ENCODE peak calls at places on chromosomes 4 and X, in seven cellular contexts. U is cardiac muscle cell, T is gastrocnemius medialis, R is Panc1, K is vagina, G is tibial artery, S is stomach. M is an unnamed sample.

GRCh38 chrX:121746105-121746504 is 698.7 kb downstream of the GLUD2 start:
- DNase-seq in U (no peak), T (no peak), R (no peak), K (no peak), G (no peak), S (no peak), M (no peak)

GRCh38 chr4:125317526-125317880 is 2.7 kb downstream of the FAT4 start:
- DNase-seq in U (peak; percentile 62), T (peak; percentile 14), R (no peak), K (no peak), G (peak; percentile 48), S (no peak), M (peak; percentile 41)

GRCh38 chr4:20341121-20341758 is 89.5 kb downstream of the SLIT2 start:
- DNase-seq in U (no peak), T (no peak), R (no peak), K (no peak), G (no peak), S (no peak), M (no peak)

GRCh38 chrX:1554469-1555210 is 17.7 kb upstream of the P2RY8 start:
- DNase-seq in U (no peak), T (no peak), R (no peak), K (peak; percentile 67), G (no peak), S (peak; percentile 25), M (no peak)

GRCh38 chrX:97609938-97610337 is 726.2 kb downstream of the RPA4 start:
- DNase-seq in U (no peak), T (no peak), R (no peak), K (no peak), G (no peak), S (no peak), M (no peak)

GRCh38 chr4:7649741-7650531 is 215.2 kb upstream of the PSAPL1 start:
- DNase-seq in U (peak; percentile 65), T (peak; percentile 22), R (no peak), K (no peak), G (no peak), S (no peak), M (peak; percentile 59)

GRCh38 chr4:1227817-1228216 is 21.1 kb downstream of the CTBP1 start:
- DNase-seq in U (no peak), T (no peak), R (no peak), K (no peak), G (no peak), S (no peak), M (no peak)

GRCh38 chr4:121551271-121551670 is 145.5 kb downstream of the ANXA5 start:
- DNase-seq in U (no peak), T (no peak), R (no peak), K (no peak), G (no peak), S (no peak), M (no peak)

GRCh38 chrX:103063918-103064434 is at the start of gene BEX1:
- DNase-seq in U (peak; percentile 87), T (no peak), R (no peak), K (no peak), G (no peak), S (peak; percentile 37), M (no peak)

GRCh38 chr4:92304073-92304472 is 307 bp downstream of the GRID2 start:
- DNase-seq in U (no peak), T (no peak), R (no peak), K (no peak), G (no peak), S (no peak), M (no peak)

GRCh38 chrX:131741103-131741581 is 197.3 kb downstream of the OR13H1 start:
- DNase-seq in U (no peak), T (no peak), R (no peak), K (no peak), G (no peak), S (peak; percentile 89), M (no peak)

DNA sequence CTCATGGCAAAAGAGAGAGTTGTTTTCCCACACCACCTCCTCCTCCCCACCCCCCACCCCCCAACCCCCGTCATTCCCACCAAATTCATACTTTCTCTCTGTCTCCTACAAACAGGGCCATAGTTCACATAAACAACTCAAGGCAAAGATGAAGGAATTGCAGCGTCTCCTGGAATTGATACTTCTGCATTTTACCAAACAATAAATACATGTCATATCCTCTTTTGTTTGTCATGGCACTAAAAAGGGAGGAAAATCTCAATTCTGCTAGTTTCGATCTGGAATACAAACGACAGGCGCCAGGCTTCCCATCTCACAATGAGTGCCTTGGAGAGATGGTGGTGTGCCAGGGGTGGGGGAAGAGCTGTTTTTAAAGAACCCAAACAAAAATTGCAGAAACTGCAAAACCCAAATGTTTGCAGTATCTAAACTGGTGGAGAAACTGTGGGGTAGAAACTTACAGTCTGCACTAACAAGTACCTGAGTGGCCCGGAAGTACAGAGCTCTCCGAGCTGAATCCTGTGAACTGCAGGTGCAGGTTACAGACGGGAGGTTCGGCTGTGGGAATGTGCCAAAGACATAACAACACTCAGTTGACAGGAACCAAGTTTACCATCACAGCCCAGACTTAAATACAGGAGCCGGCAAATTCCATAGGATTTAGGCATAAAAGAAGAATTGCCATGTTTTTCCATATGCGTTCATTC is 53.0 kb upstream of the KLF3 start:
- DNase-seq in U (no peak), T (no peak), R (no peak), K (no peak), G (no peak), S (peak; percentile 53), M (no peak)
- H3K4me3 ChIP-seq in U (no peak overlapping the region), T (no peak overlapping the region), R (no peak overlapping the region), K (no peak overlapping the region), G (no peak overlapping the region), S (no peak overlapping the region), M (no peak overlapping the region)

GRCh38 chrX:75132672-75133071 is 23.4 kb downstream of the ABCB7 start:
- DNase-seq in U (no peak), T (no peak), R (no peak), K (no peak), G (no peak), S (no peak), M (no peak)

DNA sequence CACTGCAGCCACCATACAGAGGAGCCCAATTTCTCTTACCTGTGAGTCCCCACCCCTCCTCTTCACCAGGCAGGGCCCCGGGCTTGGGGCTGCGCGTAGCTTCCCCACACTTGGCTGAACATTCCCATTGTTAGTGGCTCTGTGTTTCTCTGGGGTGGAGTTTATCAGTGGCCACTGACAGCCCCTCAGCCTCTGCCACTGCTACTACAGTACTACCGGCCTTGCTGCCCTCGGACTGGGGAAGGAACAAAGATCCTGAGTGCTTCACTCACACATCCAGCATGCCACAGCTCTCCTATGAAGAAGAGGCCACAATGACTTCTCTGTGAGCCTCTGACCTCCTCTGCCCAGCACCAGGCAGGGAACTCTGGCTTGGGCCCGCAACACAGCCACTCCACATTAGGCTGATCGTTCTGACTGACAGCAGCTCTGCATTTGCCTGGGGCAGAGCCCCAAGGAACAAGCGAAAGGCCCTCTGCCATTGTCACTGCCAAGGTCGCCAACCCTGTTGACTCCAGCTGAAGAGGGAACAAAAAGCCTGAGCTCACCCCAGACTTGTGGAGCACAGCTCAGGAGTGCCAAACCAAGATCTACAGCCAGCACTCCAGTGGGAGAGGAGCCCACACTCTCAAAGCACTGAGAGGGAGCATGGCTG is 24.0 kb downstream of the ABCB7 start:
- DNase-seq in U (no peak), T (peak; percentile 8), R (no peak), K (no peak), G (no peak), S (no peak), M (no peak)
- H3K9me3 ChIP-seq in U (no peaks in the 10 kb centered on the region), T (peaks cover 6% of the 10 kb centered on the region), R (peaks cover 3% of the 10 kb centered on the region), K (no peaks in the 10 kb centered on the region), G (no peaks in the 10 kb centered on the region), S (no peaks in the 10 kb centered on the region), M (no peaks in the 10 kb centered on the region)

DNA sequence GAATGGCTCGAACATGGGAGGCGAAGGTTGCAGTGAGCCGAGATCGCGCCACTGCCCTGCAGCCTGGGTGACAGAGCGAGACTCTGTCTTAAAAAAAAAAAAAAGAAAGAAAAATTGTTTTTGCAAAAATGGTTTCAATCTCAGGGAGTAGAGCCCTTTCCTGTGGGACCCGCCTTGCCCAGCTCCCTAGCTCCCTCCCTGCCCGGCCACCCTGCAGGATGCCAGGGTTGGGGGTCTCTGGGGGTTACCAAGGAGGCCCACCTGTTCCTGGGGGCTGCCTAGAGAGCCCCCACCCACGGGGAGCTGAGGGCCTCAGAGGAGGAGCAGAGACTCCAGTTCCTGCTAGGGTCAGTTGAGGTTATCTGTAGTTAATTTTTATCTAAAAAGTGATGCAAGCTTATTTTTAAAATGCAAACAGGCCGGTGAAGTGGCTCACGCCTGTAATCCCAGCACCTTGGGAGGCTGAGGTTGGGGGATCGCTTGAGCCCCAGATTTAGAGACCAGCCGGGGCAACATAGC is 18.7 kb upstream of the PLCXD1 start:
- DNase-seq in U (no peak), T (no peak), R (no peak), K (no peak), G (no peak), S (peak; percentile 29), M (no peak)
- H3K4me3 ChIP-seq in U (no peak overlapping the region), T (no peak overlapping the region), R (no peak overlapping the region), K (no peak overlapping the region), G (no peak overlapping the region), S (no peak overlapping the region), M (no peak overlapping the region)

DNA sequence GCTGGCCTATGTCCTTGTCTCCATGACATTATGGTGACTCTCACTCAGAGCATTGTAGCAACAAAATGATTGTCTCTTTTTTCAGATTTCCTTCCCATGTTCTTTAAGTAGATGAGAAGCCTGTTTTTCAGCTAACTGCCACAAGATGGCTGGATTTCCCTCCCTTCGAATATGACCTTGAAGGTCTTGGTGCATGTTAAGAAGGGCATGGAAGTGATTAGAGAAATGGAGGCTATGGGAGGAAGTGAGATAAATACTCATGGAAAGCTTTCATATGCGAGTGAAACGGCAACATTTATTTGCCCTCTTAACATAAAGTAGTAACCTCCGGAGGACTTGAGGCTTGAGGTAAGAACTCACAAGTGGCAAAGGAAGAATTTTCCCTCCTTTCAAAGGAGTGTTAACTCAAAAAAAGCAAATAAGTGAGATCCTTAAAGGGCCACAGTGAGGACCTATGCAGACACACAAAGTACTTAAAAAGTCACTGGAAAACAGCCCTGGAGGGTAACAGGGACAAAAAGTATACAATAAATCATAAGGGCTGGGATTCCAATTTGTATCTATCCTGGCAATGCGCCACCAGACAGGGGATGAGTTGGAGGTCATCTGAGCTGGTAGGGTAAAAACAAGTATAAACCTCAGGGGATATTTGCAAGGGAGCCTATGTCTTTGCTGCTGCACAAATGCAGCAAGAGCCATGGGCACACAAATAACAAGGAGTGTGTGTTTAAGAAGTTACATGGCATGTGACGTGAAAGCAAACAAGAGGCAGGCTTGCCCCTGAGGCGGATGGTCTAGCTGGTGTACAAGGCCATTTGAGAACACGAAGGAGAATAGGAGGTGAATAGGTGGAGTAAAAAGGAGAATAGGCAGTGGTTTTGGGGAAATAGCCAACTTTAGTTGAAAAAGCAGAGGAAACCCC is 96.2 kb downstream of the CPE start:
- DNase-seq in U (no peak), T (no peak), R (no peak), K (no peak), G (no peak), S (no peak), M (no peak)
- H3K9me3 ChIP-seq in U (no peaks in the 10 kb centered on the region), T (no peaks in the 10 kb centered on the region), R (peaks cover 11% of the 10 kb centered on the region), K (peaks cover 8% of the 10 kb centered on the region), G (no peaks in the 10 kb centered on the region), S (peaks cover 21% of the 10 kb centered on the region), M (peaks cover 27% of the 10 kb centered on the region)

GRCh38 chr4:102829803-102830202 is 2.5 kb upstream of the UBE2D3 start:
- DNase-seq in U (no peak), T (no peak), R (no peak), K (no peak), G (no peak), S (no peak), M (no peak)
- H3K4me3 ChIP-seq in U (no peak overlapping the region), T (no peak overlapping the region), R (no peak overlapping the region), K (no peak overlapping the region), G (no peak overlapping the region), S (no peak overlapping the region), M (no peak overlapping the region)

M was measured in MG63.